ENCODE peak calls at places on chromosomes 2 and 18, in seven cellular contexts. M is CD4-positive, alpha-beta memory T cell; Y is HepG2; I is HCT116; D is PC-9; N is heart right ventricle; F is adrenal gland. A is an unnamed sample.

GRCh38 chr2:178066890-178067669 is 5.5 kb downstream of the PDE11A start:
- DNase-seq in D (no peak), I (no peak), N (no peak), F (no peak), M (no peak), Y (no peak), A (no peak)

GRCh38 chr2:165067958-165068612 is 112.8 kb upstream of the SLC38A11 start:
- DNase-seq in F (peak; percentile 65), I (no peak), M (no peak), D (no peak), Y (no peak), N (peak; percentile 56), A (peak; percentile 40)

GRCh38 chr18:55983433-55983832 is 395.4 kb upstream of the TCF4 start:
- DNase-seq in Y (no peak), I (no peak), N (peak; percentile 33), M (no peak), F (no peak), D (no peak), A (no peak)

GRCh38 chr2:240586198-240586918 is at the start of gene CAPN10:
- DNase-seq in I (peak; percentile 86), F (peak; percentile 98), N (peak; percentile 98), D (peak; percentile 93), M (peak; percentile 97), Y (peak; percentile 94), A (peak; percentile 99)

GRCh38 chr18:47204908-47205522 is 28.9 kb upstream of the IER3IP1 start:
- DNase-seq in I (peak; percentile 29), D (no peak), Y (peak; percentile 40), N (peak; percentile 15), F (peak; percentile 26), M (no peak), A (peak; percentile 38)

GRCh38 chr2:101975171-101975870 is 16.4 kb upstream of the IL1R2 start:
- DNase-seq in F (no peak), N (no peak), Y (no peak), I (no peak), D (no peak), M (no peak), A (no peak)

GRCh38 chr2:222424281-222424728 is at the start of gene SGPP2:
- DNase-seq in I (no peak), Y (no peak), F (no peak), D (peak; percentile 53), N (no peak), M (peak; percentile 45), A (peak; percentile 58)

GRCh38 chr2:175600024-175600831 is 401.8 kb downstream of the LNPK start:
- DNase-seq in M (no peak), N (no peak), D (peak; percentile 67), F (peak; percentile 81), I (no peak), Y (no peak), A (no peak)

GRCh38 chr2:172943563-172943962 is 132.1 kb upstream of the MAP3K20 start:
- DNase-seq in Y (no peak), F (no peak), N (no peak), D (no peak), I (no peak), M (no peak), A (no peak)

GRCh38 chr2:171316220-171316619 is 117.6 kb downstream of the METTL8 start:
- DNase-seq in F (no peak), I (no peak), M (no peak), D (no peak), N (no peak), Y (no peak), A (no peak)
- H3K4me3 ChIP-seq in F (no peak overlapping the region), I (no peak overlapping the region), M (no peak overlapping the region), D (no peak overlapping the region), N (no peak overlapping the region), Y (no peak overlapping the region), A (no peak overlapping the region)

GRCh38 chr18:77053616-77054287 is 78.8 kb downstream of the MBP start:
- DNase-seq in M (no peak), I (no peak), Y (no peak), N (no peak), F (no peak), D (no peak), A (no peak)

GRCh38 chr18:77052656-77053309 is 79.8 kb downstream of the MBP start:
- DNase-seq in D (no peak), F (peak; percentile 40), I (no peak), Y (no peak), N (no peak), M (no peak), A (no peak)

GRCh38 chr18:77049938-77050337 is 82.6 kb downstream of the MBP start:
- DNase-seq in F (no peak), N (no peak), D (no peak), I (no peak), Y (no peak), M (no peak), A (no peak)

GRCh38 chr18:77052297-77052645 is 80.3 kb downstream of the MBP start:
- DNase-seq in Y (no peak), I (no peak), M (no peak), D (no peak), F (no peak), N (no peak), A (no peak)

DNA sequence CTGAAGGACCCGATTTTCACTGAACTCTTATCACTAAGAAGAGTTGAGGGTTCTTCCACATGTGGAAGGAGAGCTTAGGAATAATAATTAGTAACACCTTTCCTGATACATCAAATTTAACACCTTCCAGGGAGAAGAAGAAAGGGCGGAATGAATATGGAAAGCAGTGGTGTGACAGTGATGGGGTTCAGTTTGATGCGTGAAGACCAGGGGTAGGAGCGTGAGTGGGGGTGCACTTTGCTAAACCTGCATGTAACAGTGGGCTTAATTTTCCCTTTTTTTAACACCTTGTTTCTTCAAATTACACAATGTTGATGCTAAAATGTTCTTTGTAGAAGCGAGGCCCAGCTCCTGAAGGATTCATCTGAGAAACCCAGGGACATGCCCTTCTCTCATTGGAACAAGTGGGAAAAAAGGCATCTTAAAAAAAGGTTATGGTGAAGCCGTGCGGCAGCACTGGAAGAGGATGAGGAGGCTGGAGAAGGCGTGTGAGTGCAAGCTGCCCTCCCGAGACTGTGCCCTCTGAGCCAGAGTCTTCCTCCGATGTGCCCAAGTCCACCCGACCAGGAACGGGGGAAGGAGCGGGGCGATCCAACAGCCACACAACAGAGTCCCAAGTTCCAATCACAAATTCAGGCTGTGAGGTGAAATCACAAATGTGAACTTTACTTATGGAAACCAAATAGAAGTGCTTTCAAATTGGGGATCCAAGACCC is 80.8 kb downstream of the MBP start:
- DNase-seq in Y (no peak), I (no peak), F (no peak), D (no peak), M (no peak), N (no peak), A (no peak)
- H3K27ac ChIP-seq in Y (no peak overlapping the region), I (no peak overlapping the region), F (no peak overlapping the region), D (no peak overlapping the region), M (peak overlapping the region; percentile 84), N (no peak overlapping the region), A (no peak overlapping the region)

GRCh38 chr18:77305676-77306075 is 56.0 kb downstream of the GALR1 start:
- DNase-seq in N (no peak), D (no peak), Y (no peak), F (no peak), I (no peak), M (no peak), A (no peak)

GRCh38 chr18:77304263-77304662 is 54.6 kb downstream of the GALR1 start:
- DNase-seq in M (no peak), I (no peak), D (no peak), N (no peak), Y (no peak), F (no peak), A (no peak)

GRCh38 chr18:77308216-77308615 is 58.6 kb downstream of the GALR1 start:
- DNase-seq in D (no peak), F (no peak), N (no peak), M (no peak), I (no peak), Y (no peak), A (no peak)
- H3K4me1 ChIP-seq in D (no peaks in the 10 kb centered on the region), F (no peaks in the 10 kb centered on the region), N (no peaks in the 10 kb centered on the region), M (no peaks in the 10 kb centered on the region), I (no peaks in the 10 kb centered on the region), Y (no peaks in the 10 kb centered on the region), A (no peaks in the 10 kb centered on the region)

GRCh38 chr18:48967545-48967944 is 16.8 kb upstream of the SMAD7 start:
- DNase-seq in D (no peak), M (no peak), F (no peak), Y (no peak), I (no peak), N (no peak), A (no peak)

GRCh38 chr18:48968412-48969215 is 17.8 kb upstream of the SMAD7 start:
- DNase-seq in D (no peak), I (no peak), Y (no peak), F (no peak), M (no peak), N (no peak), A (no peak)

GRCh38 chr18:48962857-48963554 is 12.2 kb upstream of the SMAD7 start:
- DNase-seq in Y (no peak), N (no peak), F (no peak), M (no peak), D (no peak), I (no peak), A (no peak)

GRCh38 chr18:48963555-48964480 is 13.1 kb upstream of the SMAD7 start:
- DNase-seq in N (no peak), D (no peak), F (no peak), Y (no peak), I (no peak), M (no peak), A (no peak)

DNA sequence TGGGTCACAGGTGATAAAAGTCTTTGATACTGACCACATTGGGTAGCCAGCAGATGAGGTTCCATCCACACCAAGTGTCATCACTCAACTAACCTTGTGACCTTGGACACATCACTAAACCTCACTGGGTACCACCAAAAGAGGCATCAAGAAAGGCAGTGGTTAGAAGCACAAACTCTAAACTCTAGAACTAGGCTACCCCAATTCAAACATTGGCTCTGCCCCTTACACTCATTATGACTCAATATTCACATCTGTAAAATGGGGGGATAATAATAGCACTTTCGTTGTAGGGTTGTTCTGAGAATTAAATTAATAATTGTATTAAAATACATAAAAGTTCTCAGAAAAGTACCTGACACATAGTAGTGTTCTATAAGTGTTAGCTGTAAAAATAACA is 15.8 kb upstream of the SMAD7 start:
- DNase-seq in N (no peak), F (no peak), D (no peak), Y (no peak), I (no peak), M (no peak), A (no peak)
- H3K4me3 ChIP-seq in N (no peak overlapping the region), F (no peak overlapping the region), D (no peak overlapping the region), Y (no peak overlapping the region), I (no peak overlapping the region), M (no peak overlapping the region), A (no peak overlapping the region)

DNA sequence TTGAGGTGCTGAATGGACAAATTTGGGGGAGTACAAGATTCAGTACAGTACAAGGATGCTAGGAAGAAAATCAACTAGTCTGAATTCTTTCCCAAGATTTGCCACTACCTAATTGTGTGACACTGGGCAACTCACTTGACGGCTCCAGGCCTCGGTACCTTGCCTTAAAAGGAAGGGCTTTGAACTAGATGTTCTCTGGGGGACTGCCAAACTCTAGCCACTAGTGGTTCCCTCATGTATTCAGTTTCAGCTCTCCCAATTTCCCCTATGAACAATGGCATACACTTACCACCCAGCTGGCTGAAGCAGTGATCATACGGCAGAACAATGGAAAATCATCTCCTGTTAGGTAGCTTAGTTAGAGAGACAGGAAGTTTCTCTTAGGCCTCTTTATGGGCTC is 73.4 kb downstream of the VWC2L start:
- DNase-seq in I (no peak), N (peak; percentile 28), D (no peak), Y (no peak), F (no peak), M (no peak), A (no peak)
- H3K27ac ChIP-seq in I (no peak overlapping the region), N (no peak overlapping the region), D (no peak overlapping the region), Y (no peak overlapping the region), F (no peak overlapping the region), M (no peak overlapping the region), A (peak overlapping the region; percentile 66)